ENCODE peak calls at places on chromosome 16, in six cellular contexts. One of them, this sample, is unnamed.

GRCh38 chr16:86680137-86680536 is 101.8 kb downstream of the FOXL1 start:
- DNase-seq in right atrium auricular region: peak
- DNase-seq in aorta: peak
- DNase-seq in stimulated activated CD8-positive, alpha-beta memory T cell treated with anti-CD3 and anti-CD28 coated beads, Interleukin-7, amount 100 ng/mL, for 1 hour: no peak
- DNase-seq in upper lobe of right lung: no peak
- DNase-seq in stomach: no peak
- DNase-seq in this sample: peak

GRCh38 chr16:75754126-75754525 is 27.8 kb upstream of the CPHXL start:
- DNase-seq in right atrium auricular region: no peak
- DNase-seq in aorta: no peak
- DNase-seq in stimulated activated CD8-positive, alpha-beta memory T cell treated with anti-CD3 and anti-CD28 coated beads, Interleukin-7, amount 100 ng/mL, for 1 hour: no peak
- DNase-seq in upper lobe of right lung: no peak
- DNase-seq in stomach: peak
- DNase-seq in this sample: no peak

GRCh38 chr16:54194008-54194731 is 92.4 kb downstream of the IRX3 start:
- DNase-seq in right atrium auricular region: peak
- DNase-seq in aorta: peak
- DNase-seq in stimulated activated CD8-positive, alpha-beta memory T cell treated with anti-CD3 and anti-CD28 coated beads, Interleukin-7, amount 100 ng/mL, for 1 hour: no peak
- DNase-seq in upper lobe of right lung: peak
- DNase-seq in stomach: peak
- DNase-seq in this sample: no peak

GRCh38 chr16:66386629-66387622 is 20.4 kb downstream of the CDH5 start:
- DNase-seq in right atrium auricular region: no peak
- DNase-seq in aorta: no peak
- DNase-seq in stimulated activated CD8-positive, alpha-beta memory T cell treated with anti-CD3 and anti-CD28 coated beads, Interleukin-7, amount 100 ng/mL, for 1 hour: no peak
- DNase-seq in upper lobe of right lung: no peak
- DNase-seq in stomach: peak
- DNase-seq in this sample: no peak

GRCh38 chr16:80804451-80805383 is at the start of gene CDYL2:
- DNase-seq in right atrium auricular region: no peak
- DNase-seq in aorta: peak
- DNase-seq in stimulated activated CD8-positive, alpha-beta memory T cell treated with anti-CD3 and anti-CD28 coated beads, Interleukin-7, amount 100 ng/mL, for 1 hour: no peak
- DNase-seq in upper lobe of right lung: peak
- DNase-seq in stomach: peak
- DNase-seq in this sample: no peak

GRCh38 chr16:80027007-80027965 is 426.7 kb upstream of the MAF start:
- DNase-seq in right atrium auricular region: peak
- DNase-seq in aorta: peak
- DNase-seq in stimulated activated CD8-positive, alpha-beta memory T cell treated with anti-CD3 and anti-CD28 coated beads, Interleukin-7, amount 100 ng/mL, for 1 hour: peak
- DNase-seq in upper lobe of right lung: peak
- DNase-seq in stomach: peak
- DNase-seq in this sample: peak

GRCh38 chr16:14309001-14309886 is 238.1 kb downstream of the MRTFB start:
- DNase-seq in right atrium auricular region: no peak
- DNase-seq in aorta: peak
- DNase-seq in stimulated activated CD8-positive, alpha-beta memory T cell treated with anti-CD3 and anti-CD28 coated beads, Interleukin-7, amount 100 ng/mL, for 1 hour: no peak
- DNase-seq in upper lobe of right lung: no peak
- DNase-seq in stomach: peak
- DNase-seq in this sample: no peak

GRCh38 chr16:27547134-27547533 is 2.6 kb downstream of the GTF3C1 start:
- DNase-seq in right atrium auricular region: no peak
- DNase-seq in aorta: peak
- DNase-seq in stimulated activated CD8-positive, alpha-beta memory T cell treated with anti-CD3 and anti-CD28 coated beads, Interleukin-7, amount 100 ng/mL, for 1 hour: no peak
- DNase-seq in upper lobe of right lung: no peak
- DNase-seq in stomach: no peak
- DNase-seq in this sample: peak

GRCh38 chr16:50665128-50665878 is 15.8 kb downstream of the SNX20 start:
- DNase-seq in right atrium auricular region: peak
- DNase-seq in aorta: peak
- DNase-seq in stimulated activated CD8-positive, alpha-beta memory T cell treated with anti-CD3 and anti-CD28 coated beads, Interleukin-7, amount 100 ng/mL, for 1 hour: peak
- DNase-seq in upper lobe of right lung: peak
- DNase-seq in stomach: peak
- DNase-seq in this sample: peak

GRCh38 chr16:19822534-19822933 is 62.1 kb downstream of the GPRC5B start:
- DNase-seq in right atrium auricular region: no peak
- DNase-seq in aorta: no peak
- DNase-seq in stimulated activated CD8-positive, alpha-beta memory T cell treated with anti-CD3 and anti-CD28 coated beads, Interleukin-7, amount 100 ng/mL, for 1 hour: no peak
- DNase-seq in upper lobe of right lung: no peak
- DNase-seq in stomach: no peak
- DNase-seq in this sample: no peak

GRCh38 chr16:16997349-16997748 is 473.4 kb downstream of the XYLT1 start:
- DNase-seq in right atrium auricular region: no peak
- DNase-seq in aorta: no peak
- DNase-seq in stimulated activated CD8-positive, alpha-beta memory T cell treated with anti-CD3 and anti-CD28 coated beads, Interleukin-7, amount 100 ng/mL, for 1 hour: no peak
- DNase-seq in upper lobe of right lung: no peak
- DNase-seq in stomach: no peak
- DNase-seq in this sample: no peak

GRCh38 chr16:2692948-2693651 is 10.8 kb downstream of the KCTD5 start:
- DNase-seq in right atrium auricular region: no peak
- DNase-seq in aorta: no peak
- DNase-seq in stimulated activated CD8-positive, alpha-beta memory T cell treated with anti-CD3 and anti-CD28 coated beads, Interleukin-7, amount 100 ng/mL, for 1 hour: no peak
- DNase-seq in upper lobe of right lung: no peak
- DNase-seq in stomach: peak
- DNase-seq in this sample: no peak

GRCh38 chr16:57260294-57260929 is 15.4 kb downstream of the ARL2BP start:
- DNase-seq in right atrium auricular region: no peak
- DNase-seq in aorta: peak
- DNase-seq in stimulated activated CD8-positive, alpha-beta memory T cell treated with anti-CD3 and anti-CD28 coated beads, Interleukin-7, amount 100 ng/mL, for 1 hour: no peak
- DNase-seq in upper lobe of right lung: peak
- DNase-seq in stomach: peak
- DNase-seq in this sample: no peak

GRCh38 chr16:84459941-84460405 is 44.5 kb downstream of the MEAK7 start:
- DNase-seq in right atrium auricular region: no peak
- DNase-seq in aorta: peak
- DNase-seq in stimulated activated CD8-positive, alpha-beta memory T cell treated with anti-CD3 and anti-CD28 coated beads, Interleukin-7, amount 100 ng/mL, for 1 hour: no peak
- DNase-seq in upper lobe of right lung: peak
- DNase-seq in stomach: no peak
- DNase-seq in this sample: no peak

GRCh38 chr16:31138621-31139578 is 3.4 kb upstream of the PRSS8 start:
- DNase-seq in right atrium auricular region: peak
- DNase-seq in aorta: peak
- DNase-seq in stimulated activated CD8-positive, alpha-beta memory T cell treated with anti-CD3 and anti-CD28 coated beads, Interleukin-7, amount 100 ng/mL, for 1 hour: no peak
- DNase-seq in upper lobe of right lung: peak
- DNase-seq in stomach: peak
- DNase-seq in this sample: no peak

GRCh38 chr16:78183437-78183836 is 84.0 kb downstream of the WWOX start:
- DNase-seq in right atrium auricular region: no peak
- DNase-seq in aorta: no peak
- DNase-seq in stimulated activated CD8-positive, alpha-beta memory T cell treated with anti-CD3 and anti-CD28 coated beads, Interleukin-7, amount 100 ng/mL, for 1 hour: no peak
- DNase-seq in upper lobe of right lung: no peak
- DNase-seq in stomach: no peak
- DNase-seq in this sample: no peak

GRCh38 chr16:81094771-81095251 is 1.4 kb downstream of the GCSH start:
- DNase-seq in right atrium auricular region: no peak
- DNase-seq in aorta: no peak
- DNase-seq in stimulated activated CD8-positive, alpha-beta memory T cell treated with anti-CD3 and anti-CD28 coated beads, Interleukin-7, amount 100 ng/mL, for 1 hour: no peak
- DNase-seq in upper lobe of right lung: no peak
- DNase-seq in stomach: no peak
- DNase-seq in this sample: no peak

GRCh38 chr16:86073763-86074493 is 175.0 kb downstream of the IRF8 start:
- DNase-seq in right atrium auricular region: no peak
- DNase-seq in aorta: peak
- DNase-seq in stimulated activated CD8-positive, alpha-beta memory T cell treated with anti-CD3 and anti-CD28 coated beads, Interleukin-7, amount 100 ng/mL, for 1 hour: no peak
- DNase-seq in upper lobe of right lung: peak
- DNase-seq in stomach: no peak
- DNase-seq in this sample: no peak

GRCh38 chr16:21166561-21166961 is 8.1 kb downstream of the LDAF1 start:
- DNase-seq in right atrium auricular region: no peak
- DNase-seq in aorta: no peak
- DNase-seq in stimulated activated CD8-positive, alpha-beta memory T cell treated with anti-CD3 and anti-CD28 coated beads, Interleukin-7, amount 100 ng/mL, for 1 hour: no peak
- DNase-seq in upper lobe of right lung: no peak
- DNase-seq in stomach: no peak
- DNase-seq in this sample: no peak

GRCh38 chr16:52649870-52650269 is 102.9 kb upstream of the TOX3 start:
- DNase-seq in right atrium auricular region: no peak
- DNase-seq in aorta: no peak
- DNase-seq in stimulated activated CD8-positive, alpha-beta memory T cell treated with anti-CD3 and anti-CD28 coated beads, Interleukin-7, amount 100 ng/mL, for 1 hour: no peak
- DNase-seq in upper lobe of right lung: no peak
- DNase-seq in stomach: no peak
- DNase-seq in this sample: no peak

GRCh38 chr16:2842340-2843000 is 12.4 kb downstream of the ZG16B start:
- DNase-seq in right atrium auricular region: no peak
- DNase-seq in aorta: peak
- DNase-seq in stimulated activated CD8-positive, alpha-beta memory T cell treated with anti-CD3 and anti-CD28 coated beads, Interleukin-7, amount 100 ng/mL, for 1 hour: peak
- DNase-seq in upper lobe of right lung: peak
- DNase-seq in stomach: peak
- DNase-seq in this sample: no peak

GRCh38 chr16:50183316-50183715 is 30.2 kb downstream of the TENT4B start:
- DNase-seq in right atrium auricular region: no peak
- DNase-seq in aorta: no peak
- DNase-seq in stimulated activated CD8-positive, alpha-beta memory T cell treated with anti-CD3 and anti-CD28 coated beads, Interleukin-7, amount 100 ng/mL, for 1 hour: no peak
- DNase-seq in upper lobe of right lung: no peak
- DNase-seq in stomach: no peak
- DNase-seq in this sample: peak

GRCh38 chr16:27549607-27549856 is 181 bp downstream of the GTF3C1 start:
- DNase-seq in right atrium auricular region: no peak
- DNase-seq in aorta: no peak
- DNase-seq in stimulated activated CD8-positive, alpha-beta memory T cell treated with anti-CD3 and anti-CD28 coated beads, Interleukin-7, amount 100 ng/mL, for 1 hour: no peak
- DNase-seq in upper lobe of right lung: no peak
- DNase-seq in stomach: no peak
- DNase-seq in this sample: no peak

GRCh38 chr16:77898671-77899211 is 110.4 kb downstream of the VAT1L start:
- DNase-seq in right atrium auricular region: no peak
- DNase-seq in aorta: no peak
- DNase-seq in stimulated activated CD8-positive, alpha-beta memory T cell treated with anti-CD3 and anti-CD28 coated beads, Interleukin-7, amount 100 ng/mL, for 1 hour: no peak
- DNase-seq in upper lobe of right lung: no peak
- DNase-seq in stomach: no peak
- DNase-seq in this sample: peak

GRCh38 chr16:53083123-53083522 is 28.3 kb downstream of the CHD9 start:
- DNase-seq in right atrium auricular region: no peak
- DNase-seq in aorta: no peak
- DNase-seq in stimulated activated CD8-positive, alpha-beta memory T cell treated with anti-CD3 and anti-CD28 coated beads, Interleukin-7, amount 100 ng/mL, for 1 hour: no peak
- DNase-seq in upper lobe of right lung: no peak
- DNase-seq in stomach: no peak
- DNase-seq in this sample: no peak

GRCh38 chr16:1908983-1909382 is 9.2 kb downstream of the HS3ST6 start:
- DNase-seq in right atrium auricular region: no peak
- DNase-seq in aorta: peak
- DNase-seq in stimulated activated CD8-positive, alpha-beta memory T cell treated with anti-CD3 and anti-CD28 coated beads, Interleukin-7, amount 100 ng/mL, for 1 hour: no peak
- DNase-seq in upper lobe of right lung: no peak
- DNase-seq in stomach: no peak
- DNase-seq in this sample: no peak

GRCh38 chr16:67053767-67054334 is 24.9 kb downstream of the CBFB start:
- DNase-seq in right atrium auricular region: no peak
- DNase-seq in aorta: no peak
- DNase-seq in stimulated activated CD8-positive, alpha-beta memory T cell treated with anti-CD3 and anti-CD28 coated beads, Interleukin-7, amount 100 ng/mL, for 1 hour: no peak
- DNase-seq in upper lobe of right lung: no peak
- DNase-seq in stomach: no peak
- DNase-seq in this sample: no peak

GRCh38 chr16:50846511-50846910 is 104.6 kb downstream of the CYLD start:
- DNase-seq in right atrium auricular region: no peak
- DNase-seq in aorta: no peak
- DNase-seq in stimulated activated CD8-positive, alpha-beta memory T cell treated with anti-CD3 and anti-CD28 coated beads, Interleukin-7, amount 100 ng/mL, for 1 hour: no peak
- DNase-seq in upper lobe of right lung: no peak
- DNase-seq in stomach: no peak
- DNase-seq in this sample: no peak

GRCh38 chr16:49461517-49461951 is 87.9 kb downstream of the C16orf78 start:
- DNase-seq in right atrium auricular region: peak
- DNase-seq in aorta: no peak
- DNase-seq in stimulated activated CD8-positive, alpha-beta memory T cell treated with anti-CD3 and anti-CD28 coated beads, Interleukin-7, amount 100 ng/mL, for 1 hour: no peak
- DNase-seq in upper lobe of right lung: no peak
- DNase-seq in stomach: peak
- DNase-seq in this sample: no peak

GRCh38 chr16:2860826-2861567 is 3.0 kb upstream of the PRSS22 start:
- DNase-seq in right atrium auricular region: no peak
- DNase-seq in aorta: no peak
- DNase-seq in stimulated activated CD8-positive, alpha-beta memory T cell treated with anti-CD3 and anti-CD28 coated beads, Interleukin-7, amount 100 ng/mL, for 1 hour: no peak
- DNase-seq in upper lobe of right lung: no peak
- DNase-seq in stomach: no peak
- DNase-seq in this sample: no peak

GRCh38 chr16:72935896-72936295 is 112.0 kb downstream of the ZFHX3 start:
- DNase-seq in right atrium auricular region: no peak
- DNase-seq in aorta: no peak
- DNase-seq in stimulated activated CD8-positive, alpha-beta memory T cell treated with anti-CD3 and anti-CD28 coated beads, Interleukin-7, amount 100 ng/mL, for 1 hour: no peak
- DNase-seq in upper lobe of right lung: no peak
- DNase-seq in stomach: no peak
- DNase-seq in this sample: no peak

GRCh38 chr16:53912155-53912554 is 208.2 kb downstream of the FTO start:
- DNase-seq in right atrium auricular region: no peak
- DNase-seq in aorta: no peak
- DNase-seq in stimulated activated CD8-positive, alpha-beta memory T cell treated with anti-CD3 and anti-CD28 coated beads, Interleukin-7, amount 100 ng/mL, for 1 hour: peak
- DNase-seq in upper lobe of right lung: no peak
- DNase-seq in stomach: no peak
- DNase-seq in this sample: no peak

GRCh38 chr16:468072-468821 is 42.8 kb downstream of the RAB11FIP3 start:
- DNase-seq in right atrium auricular region: no peak
- DNase-seq in aorta: no peak
- DNase-seq in stimulated activated CD8-positive, alpha-beta memory T cell treated with anti-CD3 and anti-CD28 coated beads, Interleukin-7, amount 100 ng/mL, for 1 hour: no peak
- DNase-seq in upper lobe of right lung: no peak
- DNase-seq in stomach: no peak
- DNase-seq in this sample: no peak

GRCh38 chr16:85757341-85757822 is 6.5 kb upstream of the C16orf74 start:
- DNase-seq in right atrium auricular region: no peak
- DNase-seq in aorta: no peak
- DNase-seq in stimulated activated CD8-positive, alpha-beta memory T cell treated with anti-CD3 and anti-CD28 coated beads, Interleukin-7, amount 100 ng/mL, for 1 hour: no peak
- DNase-seq in upper lobe of right lung: no peak
- DNase-seq in stomach: no peak
- DNase-seq in this sample: no peak